ENCODE peak calls at places on chromosomes 4 and X, in eight cellular contexts. Y, C, E, D, Z, P, I and S are unnamed samples.

GRCh38 chr4:108359130-108359709 is 190.5 kb upstream of the LEF1 start:
- DNase-seq in E (no peak), Z (no peak), D (no peak), I (no peak), Y (peak; percentile 42), P (no peak), C (no peak), S (no peak)

GRCh38 chr4:144594471-144594986 is 51.4 kb upstream of the HHIP start:
- DNase-seq in D (no peak), I (no peak), Y (no peak), Z (no peak), E (no peak), C (no peak), P (no peak), S (no peak)

GRCh38 chr4:15182600-15183222 is 180.4 kb downstream of the CPEB2 start:
- DNase-seq in Y (no peak), D (no peak), Z (no peak), P (peak; percentile 46), E (no peak), I (no peak), C (no peak), S (no peak)

GRCh38 chrX:98380106-98380505 is 1496.4 kb downstream of the RPA4 start:
- DNase-seq in Z (peak; percentile 8), Y (no peak), E (no peak), D (no peak), P (no peak), C (no peak), I (no peak), S (no peak)

GRCh38 chr4:37473807-37474206 is 212.4 kb downstream of the RELL1 start:
- DNase-seq in Z (no peak), I (no peak), P (no peak), C (no peak), Y (no peak), E (peak; percentile 17), D (no peak), S (no peak)

GRCh38 chr4:184344435-184344834 is 126.8 kb upstream of the ENPP6 start:
- DNase-seq in E (peak; percentile 16), P (no peak), D (no peak), Z (no peak), I (no peak), C (no peak), Y (no peak), S (no peak)

GRCh38 chr4:71009796-71010588 is 16.5 kb downstream of the DCK start:
- DNase-seq in I (no peak), P (peak; percentile 63), Z (no peak), C (no peak), D (no peak), Y (no peak), E (peak; percentile 49), S (no peak)

GRCh38 chrX:106894978-106895452 is 8.1 kb downstream of the RIPPLY1 start:
- DNase-seq in C (peak; percentile 5), Y (no peak), P (peak; percentile 89), E (peak; percentile 62), I (no peak), D (no peak), Z (no peak), S (no peak)

GRCh38 chr4:15754323-15754722 is 23.8 kb upstream of the CD38 start:
- DNase-seq in C (no peak), I (no peak), Y (peak; percentile 49), D (no peak), Z (no peak), E (no peak), P (peak; percentile 18), S (no peak)

GRCh38 chr4:107252621-107253020 is 216.5 kb upstream of the DKK2 start:
- DNase-seq in C (no peak), Y (no peak), I (no peak), D (no peak), Z (no peak), E (no peak), P (no peak), S (no peak)

GRCh38 chr4:87037921-87038320 is 103.1 kb downstream of the AFF1 start:
- DNase-seq in P (peak; percentile 56), Z (no peak), Y (no peak), D (no peak), C (no peak), I (no peak), E (no peak), S (no peak)

GRCh38 chr4:14896656-14897175 is 105.6 kb upstream of the CPEB2 start:
- DNase-seq in C (no peak), Z (no peak), I (no peak), E (no peak), P (no peak), D (no peak), Y (no peak), S (no peak)

GRCh38 chr4:54322817-54323417 is 93.8 kb downstream of the PDGFRA start:
- DNase-seq in C (peak; percentile 48), I (peak; percentile 71), Z (peak; percentile 74), Y (peak; percentile 42), P (peak; percentile 79), D (peak; percentile 59), E (peak; percentile 82), S (peak; percentile 47)

GRCh38 chr4:135598151-135598550 is 1396.6 kb upstream of the PABPC4L start:
- DNase-seq in P (no peak), D (no peak), Z (no peak), E (no peak), I (no peak), Y (no peak), C (no peak), S (no peak)

GRCh38 chr4:169115897-169116254 is 105.8 kb upstream of the CBR4 start:
- DNase-seq in Y (no peak), P (peak; percentile 97), D (no peak), C (peak; percentile 70), Z (no peak), E (peak; percentile 93), I (no peak), S (no peak)

GRCh38 chr4:3677671-3678070 is 88.5 kb upstream of the ADRA2C start:
- DNase-seq in E (no peak), Z (no peak), D (peak; percentile 3), C (no peak), I (peak; percentile 4), P (peak; percentile 20), Y (no peak), S (peak; percentile 7)

GRCh38 chr4:180832086-180832485 is 1411.1 kb upstream of the TENM3 start:
- DNase-seq in Y (no peak), D (no peak), Z (no peak), I (no peak), C (no peak), E (peak; percentile 10), P (peak; percentile 12), S (no peak)

GRCh38 chrX:97471071-97471470 is 587.4 kb downstream of the RPA4 start:
- DNase-seq in P (no peak), I (no peak), Z (no peak), E (no peak), Y (no peak), C (no peak), D (no peak), S (no peak)

GRCh38 chr4:7607156-7607910 is 172.6 kb upstream of the PSAPL1 start:
- DNase-seq in I (no peak), Z (no peak), P (no peak), D (no peak), Y (no peak), C (no peak), E (no peak), S (peak; percentile 6)

GRCh38 chrX:17846045-17846444 is 15.1 kb downstream of the RAI2 start:
- DNase-seq in Z (no peak), I (no peak), E (peak; percentile 11), D (no peak), Y (no peak), C (no peak), P (no peak), S (no peak)

GRCh38 chr4:176034498-176034897 is 31.1 kb upstream of the WDR17 start:
- DNase-seq in Z (peak; percentile 8), I (peak; percentile 31), Y (no peak), D (no peak), P (peak; percentile 63), E (peak; percentile 53), C (peak; percentile 18), S (no peak)

GRCh38 chr4:168183717-168184571 is 91.6 kb downstream of the ANXA10 start:
- DNase-seq in E (peak; percentile 49), D (no peak), I (no peak), C (peak; percentile 37), Y (no peak), P (peak; percentile 61), Z (no peak), S (no peak)

GRCh38 chr4:1285790-1286553 is 3.7 kb upstream of the MAEA start:
- DNase-seq in Z (no peak), E (peak; percentile 77), D (no peak), C (no peak), I (peak; percentile 69), Y (peak; percentile 38), P (peak; percentile 57), S (no peak)

GRCh38 chrX:25524150-25524549 is 508.4 kb upstream of the ARX start:
- DNase-seq in E (peak; percentile 87), I (no peak), C (peak; percentile 43), Z (no peak), Y (no peak), P (no peak), D (no peak), S (no peak)

GRCh38 chr4:150108693-150109092 is 30.4 kb downstream of the DCLK2 start:
- DNase-seq in C (no peak), Z (no peak), D (no peak), I (peak; percentile 36), P (no peak), Y (no peak), E (no peak), S (no peak)

GRCh38 chr4:53920116-53920515 is 144.3 kb downstream of the CHIC2 start:
- DNase-seq in P (peak; percentile 48), Y (no peak), C (no peak), E (peak; percentile 27), I (no peak), D (no peak), Z (no peak), S (no peak)

GRCh38 chr4:41611881-41612871 is 74.2 kb downstream of the LIMCH1 start:
- DNase-seq in P (peak; percentile 60), Y (no peak), Z (peak; percentile 38), C (no peak), I (peak; percentile 36), D (peak; percentile 60), E (peak; percentile 64), S (peak; percentile 79)

GRCh38 chr4:157389751-157390150 is 169.2 kb downstream of the GRIA2 start:
- DNase-seq in I (no peak), D (no peak), P (no peak), Z (no peak), Y (no peak), E (peak; percentile 68), C (no peak), S (no peak)

GRCh38 chrX:15854080-15854655 is 445 bp downstream of the AP1S2 start:
- DNase-seq in C (peak; percentile 41), D (peak; percentile 80), Y (peak; percentile 38), P (peak; percentile 44), E (peak; percentile 68), I (peak; percentile 60), Z (peak; percentile 85), S (peak; percentile 71)

GRCh38 chr4:98327694-98328093 is 66.5 kb downstream of the RAP1GDS1 start:
- DNase-seq in P (no peak), Z (no peak), E (no peak), Y (no peak), I (no peak), D (no peak), C (no peak), S (no peak)